ENCODE peak calls at places on chromosome 11, in ten cellular contexts. U, G, A, V, T, E, K, J, Q and H are unnamed samples. For H3K4me1, the result is how much of the 10 kb centered on the place peaks cover.

GRCh38 chr11:78586452-78587046 is 11.9 kb upstream of the NARS2 start:
- DNase-seq in U (no peak), G (no peak), A (no peak), V (no peak), T (peak), E (no peak), K (peak), J (no peak), Q (no peak), H (no peak)

GRCh38 chr11:74380746-74381439 is 17.3 kb downstream of the PGM2L1 start:
- DNase-seq in U (no peak), G (peak), A (no peak), V (peak), T (no peak), E (no peak), K (no peak), J (peak), Q (no peak), H (no peak)

GRCh38 chr11:92253945-92254344 is 29.3 kb downstream of the FAT3 start:
- DNase-seq in U (no peak), G (no peak), A (no peak), V (no peak), T (no peak), E (no peak), K (no peak), J (peak), Q (no peak), H (no peak)

GRCh38 chr11:86461892-86462291 is 87.2 kb downstream of the CCDC81 start:
- DNase-seq in U (no peak), G (no peak), A (no peak), V (no peak), T (no peak), E (no peak), K (no peak), J (no peak), Q (no peak), H (no peak)

GRCh38 chr11:106706355-106706754 is 311.9 kb downstream of the GUCY1A2 start:
- DNase-seq in U (no peak), G (no peak), A (no peak), V (no peak), T (peak), E (peak), K (peak), J (peak), Q (no peak), H (no peak)

GRCh38 chr11:68128682-68129327 is 7.6 kb upstream of the CHKA start:
- DNase-seq in U (no peak), G (no peak), A (no peak), V (no peak), T (no peak), E (no peak), K (peak), J (peak), Q (no peak), H (peak)

GRCh38 chr11:111603633-111604130 is 1.4 kb downstream of the SIK2 start:
- DNase-seq in U (no peak), G (no peak), A (no peak), V (no peak), T (no peak), E (no peak), K (no peak), J (no peak), Q (no peak), H (no peak)

GRCh38 chr11:5476184-5476819 is 12.2 kb upstream of the OR52D1 start:
- DNase-seq in U (no peak), G (peak), A (peak), V (peak), T (peak), E (peak), K (peak), J (peak), Q (no peak), H (no peak)

GRCh38 chr11:59112494-59112893 is 5.5 kb downstream of the FAM111B start:
- DNase-seq in U (no peak), G (no peak), A (no peak), V (no peak), T (no peak), E (no peak), K (peak), J (peak), Q (no peak), H (no peak)

GRCh38 chr11:72782081-72782920 is 11.5 kb downstream of the STARD10 start:
- DNase-seq in U (no peak), G (no peak), A (no peak), V (peak), T (no peak), E (no peak), K (no peak), J (no peak), Q (peak), H (peak)

DNA sequence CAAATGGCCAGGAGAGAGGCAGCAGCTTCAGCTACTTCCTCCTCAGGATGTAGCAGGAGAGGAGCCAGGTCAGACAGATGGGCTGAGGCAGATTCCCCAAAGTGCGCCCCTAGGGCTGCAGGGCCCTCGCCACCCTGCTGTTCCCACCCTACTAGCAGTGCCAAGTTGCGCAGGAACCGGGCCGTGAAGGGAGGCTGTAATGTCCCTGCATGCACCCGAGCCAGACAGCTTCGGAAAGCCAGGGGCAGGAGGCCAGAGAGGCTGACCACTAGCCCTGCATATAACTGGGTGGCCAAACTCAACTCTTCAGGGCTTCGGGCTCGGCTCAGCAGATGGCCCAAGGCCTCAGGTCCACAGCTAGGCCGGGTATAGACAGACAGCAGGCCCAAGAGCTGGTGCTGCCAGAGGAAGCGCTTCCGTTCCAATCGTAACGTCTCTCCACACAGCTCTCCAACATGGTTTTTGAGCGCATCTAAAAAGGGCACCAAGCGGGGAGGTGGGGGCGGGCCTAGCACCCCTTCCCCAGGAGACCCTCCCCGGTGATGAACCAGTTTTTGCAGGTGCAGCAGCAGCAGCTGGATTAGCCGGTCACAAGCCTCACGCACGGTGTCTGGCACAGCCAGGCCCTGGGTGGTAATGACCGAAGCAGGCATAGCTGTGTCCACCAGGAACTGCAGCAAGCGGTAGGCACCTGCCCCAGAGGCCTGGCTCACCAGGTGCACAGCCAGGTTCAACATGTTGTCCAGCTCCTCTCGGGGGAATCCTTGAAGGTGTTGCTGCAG is 2.0 kb upstream of the GANAB start:
- DNase-seq in U (no peak), G (no peak), A (no peak), V (no peak), T (no peak), E (no peak), K (no peak), J (no peak), Q (no peak), H (no peak)
- H3K4me1 ChIP-seq in U (under half), G (under half), A (under half), V (under half), T (under half), E (under half), K (under half), J (under half), Q (under half), H (under half)

GRCh38 chr11:35038211-35038930 is 100.6 kb upstream of the CD44 start:
- DNase-seq in U (no peak), G (no peak), A (no peak), V (no peak), T (no peak), E (no peak), K (no peak), J (peak), Q (no peak), H (no peak)
- H3K4me1 ChIP-seq in U (under half), G (under half), A (under half), V (under half), T (under half), E (under half), K (under half), J (under half), Q (under half), H (under half)

GRCh38 chr11:69611548-69612526 is 29.1 kb upstream of the CCND1 start:
- DNase-seq in U (no peak), G (no peak), A (no peak), V (no peak), T (no peak), E (no peak), K (peak), J (no peak), Q (no peak), H (no peak)
- H3K4me1 ChIP-seq in U (under half), G (under half), A (under half), V (under half), T (under half), E (under half), K (under half), J (under half), Q (under half), H (under half)

GRCh38 chr11:114167355-114168085 is 108.0 kb downstream of the ZBTB16 start:
- DNase-seq in U (no peak), G (no peak), A (no peak), V (no peak), T (no peak), E (no peak), K (no peak), J (no peak), Q (no peak), H (no peak)

GRCh38 chr11:114166897-114167323 is 107.4 kb downstream of the ZBTB16 start:
- DNase-seq in U (no peak), G (peak), A (no peak), V (no peak), T (no peak), E (no peak), K (peak), J (peak), Q (no peak), H (no peak)

GRCh38 chr11:114168691-114169090 is 109.2 kb downstream of the ZBTB16 start:
- DNase-seq in U (no peak), G (no peak), A (no peak), V (peak), T (no peak), E (no peak), K (no peak), J (no peak), Q (no peak), H (no peak)

GRCh38 chr11:114169321-114169749 is 109.8 kb downstream of the ZBTB16 start:
- DNase-seq in U (no peak), G (no peak), A (no peak), V (no peak), T (no peak), E (no peak), K (no peak), J (no peak), Q (no peak), H (no peak)

GRCh38 chr11:114168086-114168448 is 108.6 kb downstream of the ZBTB16 start:
- DNase-seq in U (no peak), G (no peak), A (no peak), V (no peak), T (no peak), E (no peak), K (no peak), J (no peak), Q (no peak), H (no peak)
- H3K4me1 ChIP-seq in U (half or more), G (under half), A (half or more), V (half or more), T (under half), E (under half), K (under half), J (under half), Q (half or more), H (half or more)

GRCh38 chr11:129593098-129593497 is 217.4 kb downstream of the BARX2 start:
- DNase-seq in U (no peak), G (no peak), A (no peak), V (no peak), T (no peak), E (no peak), K (no peak), J (no peak), Q (no peak), H (no peak)

GRCh38 chr11:129591527-129591926 is 215.9 kb downstream of the BARX2 start:
- DNase-seq in U (no peak), G (no peak), A (no peak), V (no peak), T (no peak), E (no peak), K (no peak), J (no peak), Q (no peak), H (no peak)

GRCh38 chr11:129590030-129590752 is 214.5 kb downstream of the BARX2 start:
- DNase-seq in U (no peak), G (no peak), A (no peak), V (no peak), T (no peak), E (no peak), K (no peak), J (no peak), Q (no peak), H (no peak)

GRCh38 chr11:129590753-129591475 is 215.3 kb downstream of the BARX2 start:
- DNase-seq in U (no peak), G (no peak), A (no peak), V (no peak), T (no peak), E (no peak), K (no peak), J (no peak), Q (no peak), H (no peak)

GRCh38 chr11:129592191-129592590 is 216.5 kb downstream of the BARX2 start:
- DNase-seq in U (no peak), G (no peak), A (no peak), V (no peak), T (no peak), E (no peak), K (no peak), J (no peak), Q (no peak), H (no peak)
- H3K4me1 ChIP-seq in U (under half), G (under half), A (under half), V (under half), T (under half), E (under half), K (under half), J (under half), Q (under half), H (under half)

DNA sequence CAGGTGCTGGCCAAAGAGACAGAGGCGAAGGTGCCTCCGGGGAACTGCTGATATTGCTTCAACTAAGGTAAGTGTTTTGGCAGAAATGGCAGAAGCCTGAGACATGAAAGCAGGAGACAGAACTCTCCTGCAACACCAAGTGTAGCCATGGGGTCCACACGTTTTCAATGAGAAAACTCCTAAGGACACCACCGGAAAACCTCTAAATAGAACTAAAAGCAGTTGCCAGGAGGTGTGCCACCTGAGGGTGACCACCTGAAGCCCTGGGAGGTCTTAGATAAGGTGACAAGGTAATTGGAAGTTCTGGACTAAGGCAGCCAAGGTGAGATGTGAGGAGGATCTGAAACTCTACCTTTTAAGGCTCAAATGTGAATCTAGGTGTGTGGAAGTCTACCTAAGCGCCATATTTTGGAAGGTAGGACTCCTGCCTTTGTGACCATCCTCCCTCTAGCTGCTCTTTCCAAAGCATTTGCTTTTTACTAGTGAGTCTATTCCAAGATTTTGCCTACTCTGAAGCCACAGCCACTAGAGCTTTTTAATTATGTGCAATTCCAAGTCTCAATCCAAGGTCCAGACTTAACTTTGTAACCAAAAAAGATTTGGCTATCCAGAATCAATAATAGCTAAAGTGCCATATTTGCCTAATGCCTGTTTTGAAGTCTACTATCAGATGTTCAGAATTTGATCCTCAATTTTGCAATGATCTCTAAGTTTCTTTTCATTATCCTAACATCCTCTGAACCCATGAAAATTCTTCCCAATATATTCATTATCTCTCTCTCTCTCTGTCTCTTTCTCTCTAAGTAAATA is 4.5 kb upstream of the ZC3H12C start:
- DNase-seq in U (no peak), G (no peak), A (no peak), V (no peak), T (no peak), E (no peak), K (no peak), J (no peak), Q (no peak), H (no peak)
- H3K4me1 ChIP-seq in U (under half), G (under half), A (under half), V (under half), T (under half), E (under half), K (under half), J (under half), Q (under half), H (under half)

GRCh38 chr11:36454991-36455611 is 55.0 kb downstream of the TRAF6 start:
- DNase-seq in U (no peak), G (peak), A (no peak), V (no peak), T (no peak), E (no peak), K (no peak), J (peak), Q (peak), H (no peak)

GRCh38 chr11:36452987-36453386 is 57.1 kb downstream of the TRAF6 start:
- DNase-seq in U (no peak), G (no peak), A (no peak), V (no peak), T (no peak), E (no peak), K (no peak), J (no peak), Q (no peak), H (no peak)

GRCh38 chr11:36454551-36454950 is 55.5 kb downstream of the TRAF6 start:
- DNase-seq in U (no peak), G (no peak), A (no peak), V (no peak), T (no peak), E (no peak), K (no peak), J (no peak), Q (no peak), H (no peak)

GRCh38 chr11:36452231-36452630 is 57.8 kb downstream of the TRAF6 start:
- DNase-seq in U (no peak), G (peak), A (no peak), V (no peak), T (no peak), E (no peak), K (peak), J (peak), Q (no peak), H (no peak)

DNA sequence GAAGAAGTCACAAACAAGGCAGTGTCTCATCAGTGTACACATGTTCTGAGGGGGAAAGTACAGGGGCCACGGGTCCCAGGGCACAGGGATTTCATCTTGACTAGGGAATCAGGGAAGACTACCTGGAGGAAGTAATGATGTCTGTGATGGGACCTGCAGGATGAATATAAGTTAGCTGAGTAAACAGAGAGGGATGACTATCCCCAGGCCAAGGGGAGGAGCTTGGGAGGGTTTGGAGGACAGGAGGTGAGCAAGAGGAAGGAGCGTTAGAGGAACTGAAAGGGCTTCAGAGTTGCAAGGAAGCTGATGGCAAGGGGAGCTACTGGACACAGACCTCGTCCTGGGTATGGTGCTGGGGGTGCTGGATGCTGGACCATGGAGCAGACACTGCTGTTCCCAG is 56.4 kb downstream of the TRAF6 start:
- DNase-seq in U (no peak), G (no peak), A (no peak), V (peak), T (no peak), E (no peak), K (peak), J (peak), Q (no peak), H (no peak)
- H3K4me1 ChIP-seq in U (under half), G (half or more), A (under half), V (under half), T (under half), E (under half), K (under half), J (under half), Q (under half), H (half or more)

DNA sequence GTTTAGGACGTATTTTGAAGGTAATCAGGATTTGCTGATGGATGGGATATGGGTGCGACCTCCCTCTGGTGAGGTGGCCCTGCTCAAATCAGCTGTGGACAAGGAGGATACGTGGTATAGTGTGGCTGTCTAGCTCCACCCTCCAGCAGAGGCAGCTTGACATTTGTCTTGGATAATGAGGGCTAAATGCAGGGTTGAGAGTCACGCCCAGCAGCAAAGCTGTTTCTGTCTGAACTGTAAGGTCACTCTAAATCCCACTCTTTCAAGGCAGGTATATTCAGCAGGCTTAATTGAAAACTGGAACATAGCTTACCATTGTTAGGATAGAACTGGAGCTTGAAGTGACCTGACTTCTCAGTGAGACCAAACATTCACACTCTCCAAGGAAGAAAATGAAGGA is 98.7 kb downstream of the SWAP70 start:
- DNase-seq in U (no peak), G (no peak), A (no peak), V (no peak), T (no peak), E (no peak), K (no peak), J (no peak), Q (no peak), H (no peak)
- H3K4me1 ChIP-seq in U (under half), G (half or more), A (under half), V (under half), T (under half), E (under half), K (half or more), J (half or more), Q (under half), H (under half)